ENCODE peak calls at places on chromosomes 1 and 21, in four cellular contexts. E, T, J and B are unnamed samples.

GRCh38 chr1:225768662-225769426 is 8.8 kb upstream of the SRP9 start:
- DNase-seq in T (no peak), E (no peak), J (no peak), B (no peak)

GRCh38 chr1:186503210-186503609 is 42.3 kb upstream of the PDC start:
- DNase-seq in E (no peak), T (no peak), J (no peak), B (no peak)

GRCh38 chr1:10906866-10907519 is 105.5 kb upstream of the TARDBP start:
- DNase-seq in T (no peak), E (peak), J (peak), B (no peak)

GRCh38 chr1:245180496-245180895 is 25.7 kb downstream of the KIF26B start:
- DNase-seq in E (no peak), J (no peak), T (no peak), B (no peak)

GRCh38 chr21:32611471-32611997 is 643 bp downstream of the CFAP298 start:
- DNase-seq in T (no peak), E (peak), J (no peak), B (no peak)

GRCh38 chr1:9242338-9242969 is 7.9 kb downstream of the H6PD start:
- DNase-seq in J (peak), E (peak), T (no peak), B (peak)

GRCh38 chr1:72283204-72284083 is 1.1 kb upstream of the NEGR1 start:
- DNase-seq in J (peak), T (peak), E (peak), B (peak)

GRCh38 chr21:15557925-15558324 is 171.9 kb upstream of the USP25 start:
- DNase-seq in J (no peak), E (no peak), T (no peak), B (no peak)

GRCh38 chr1:42815938-42816599 is 853 bp upstream of the ERMAP start:
- DNase-seq in E (no peak), T (no peak), J (no peak), B (no peak)

GRCh38 chr1:5927506-5928370 is 64.5 kb downstream of the NPHP4 start:
- DNase-seq in E (no peak), T (no peak), J (no peak), B (no peak)

GRCh38 chr1:182993746-182994145 is 29.5 kb upstream of the LAMC1 start:
- DNase-seq in J (no peak), E (no peak), T (no peak), B (no peak)

GRCh38 chr21:42833439-42833815 is 45.9 kb downstream of the WDR4 start:
- DNase-seq in J (peak), T (no peak), E (no peak), B (no peak)

GRCh38 chr1:166062695-166063094 is 104.1 kb downstream of the FAM78B start:
- DNase-seq in T (no peak), J (no peak), E (no peak), B (no peak)

GRCh38 chr21:41482980-41483379 is 25.0 kb downstream of the TMPRSS2 start:
- DNase-seq in E (no peak), T (no peak), J (no peak), B (no peak)